ENCODE peak calls at places on chromosomes 16 and 17, in four cellular contexts. One of them, this sample, is unnamed.

GRCh38 chr17:42291136-42291535 is 2.8 kb downstream of the STAT5A start:
- DNase-seq in AG08395: no peak
- DNase-seq in LHCN-M2: peak
- DNase-seq in HFFc6: no peak
- DNase-seq in this sample: no peak

GRCh38 chr17:7046127-7046724 is 2.3 kb upstream of the SLC16A11 start:
- DNase-seq in AG08395: no peak
- DNase-seq in LHCN-M2: no peak
- DNase-seq in HFFc6: no peak
- DNase-seq in this sample: no peak

GRCh38 chr17:70520447-70520846 is 351.1 kb downstream of the KCNJ2 start:
- DNase-seq in AG08395: no peak
- DNase-seq in LHCN-M2: no peak
- DNase-seq in HFFc6: no peak
- DNase-seq in this sample: no peak

GRCh38 chr17:76472258-76472645 is 4.8 kb downstream of the AANAT start:
- DNase-seq in AG08395: no peak
- DNase-seq in LHCN-M2: no peak
- DNase-seq in HFFc6: no peak
- DNase-seq in this sample: no peak

GRCh38 chr16:80176114-80176513 is 364.7 kb upstream of the DYNLRB2 start:
- DNase-seq in AG08395: peak
- DNase-seq in LHCN-M2: peak
- DNase-seq in HFFc6: peak
- DNase-seq in this sample: peak

GRCh38 chr16:106623-107324 is 28.7 kb downstream of the MPG start:
- DNase-seq in AG08395: peak
- DNase-seq in LHCN-M2: peak
- DNase-seq in HFFc6: peak
- DNase-seq in this sample: peak

GRCh38 chr17:70168044-70168978 is 1.0 kb upstream of the KCNJ2 start:
- DNase-seq in AG08395: peak
- DNase-seq in LHCN-M2: peak
- DNase-seq in HFFc6: no peak
- DNase-seq in this sample: peak

GRCh38 chr17:80153004-80153403 is 6.1 kb upstream of the EIF4A3 start:
- DNase-seq in AG08395: no peak
- DNase-seq in LHCN-M2: no peak
- DNase-seq in HFFc6: no peak
- DNase-seq in this sample: no peak

GRCh38 chr17:37662358-37662757 is 19.1 kb upstream of the DDX52 start:
- DNase-seq in AG08395: no peak
- DNase-seq in LHCN-M2: no peak
- DNase-seq in HFFc6: no peak
- DNase-seq in this sample: no peak

GRCh38 chr16:11498683-11499082 is 88.0 kb downstream of the LITAF start:
- DNase-seq in AG08395: no peak
- DNase-seq in LHCN-M2: no peak
- DNase-seq in HFFc6: no peak
- DNase-seq in this sample: no peak

GRCh38 chr17:78879679-78880186 is 23.3 kb downstream of the CEP295NL start:
- DNase-seq in AG08395: peak
- DNase-seq in LHCN-M2: peak
- DNase-seq in HFFc6: peak
- DNase-seq in this sample: peak

GRCh38 chr16:80142940-80143339 is 397.9 kb upstream of the DYNLRB2 start:
- DNase-seq in AG08395: no peak
- DNase-seq in LHCN-M2: no peak
- DNase-seq in HFFc6: no peak
- DNase-seq in this sample: no peak

GRCh38 chr17:50020841-50021599 is 26.0 kb upstream of the DLX3 start:
- DNase-seq in AG08395: no peak
- DNase-seq in LHCN-M2: no peak
- DNase-seq in HFFc6: no peak
- DNase-seq in this sample: no peak

GRCh38 chr16:7452090-7452489 is 119.4 kb downstream of the RBFOX1 start:
- DNase-seq in AG08395: no peak
- DNase-seq in LHCN-M2: no peak
- DNase-seq in HFFc6: no peak
- DNase-seq in this sample: no peak